ENCODE peak calls at places on chromosomes 4 and X, in ten cellular contexts. M, T, O, Q, D, J, H, C, Z and I are unnamed samples.
A peak's percentile ranks its signal among the peaks of the same experiment; 100 is the strongest.

GRCh38 chr4:970046-970745 is 3.2 kb downstream of the DGKQ start:
- DNase-seq in Z (no peak), Q (no peak), D (no peak), M (peak; percentile 46), O (no peak), H (no peak), C (no peak), J (no peak), T (no peak), I (no peak)

GRCh38 chr4:189436207-189436606 is 504.5 kb upstream of the FRG1 start:
- DNase-seq in C (no peak), Q (no peak), O (no peak), J (no peak), M (no peak), H (no peak), Z (no peak), T (no peak), D (no peak), I (peak; percentile 2)

GRCh38 chr4:123546123-123546654 is 149.6 kb downstream of the SPRY1 start:
- DNase-seq in J (no peak), C (no peak), Q (no peak), D (no peak), Z (no peak), O (no peak), H (no peak), M (peak; percentile 43), T (no peak), I (no peak)

GRCh38 chr4:186810613-186811150 is 87.0 kb upstream of the FAT1 start:
- DNase-seq in J (no peak), Q (no peak), H (no peak), M (no peak), C (no peak), D (no peak), O (no peak), Z (no peak), T (no peak), I (no peak)

GRCh38 chrX:77160301-77160700 is 286.9 kb upstream of the FGF16 start:
- DNase-seq in D (no peak), M (no peak), Z (no peak), C (peak; percentile 8), J (no peak), Q (no peak), O (no peak), H (no peak), T (no peak), I (peak; percentile 0)

GRCh38 chr4:131304686-131305085 is 1844.4 kb upstream of the PCDH10 start:
- DNase-seq in M (no peak), Q (no peak), T (no peak), O (no peak), C (no peak), Z (no peak), J (no peak), D (no peak), H (no peak), I (peak; percentile 35)

GRCh38 chr4:124743711-124744110 is 31.2 kb upstream of the ANKRD50 start:
- DNase-seq in H (no peak), J (no peak), Q (no peak), O (no peak), C (no peak), Z (no peak), D (no peak), T (no peak), M (no peak), I (no peak)

GRCh38 chr4:187666634-187667033 is 328.9 kb upstream of the ZFP42 start:
- DNase-seq in D (no peak), Z (no peak), T (no peak), H (no peak), Q (no peak), C (no peak), O (no peak), J (no peak), M (no peak), I (peak; percentile 46)

GRCh38 chr4:43453058-43453457 is 560.5 kb downstream of the GRXCR1 start:
- DNase-seq in O (no peak), H (no peak), T (no peak), C (no peak), J (no peak), M (no peak), Q (no peak), D (no peak), Z (no peak), I (no peak)

GRCh38 chr4:43457866-43458265 is 565.4 kb downstream of the GRXCR1 start:
- DNase-seq in T (peak; percentile 16), Z (no peak), C (no peak), J (no peak), D (no peak), Q (no peak), O (no peak), H (no peak), M (no peak), I (peak; percentile 94)

GRCh38 chr4:43456383-43456782 is 563.9 kb downstream of the GRXCR1 start:
- DNase-seq in J (no peak), C (no peak), Q (no peak), M (no peak), Z (no peak), T (peak; percentile 88), D (no peak), H (peak; percentile 13), O (no peak), I (peak; percentile 83)

DNA sequence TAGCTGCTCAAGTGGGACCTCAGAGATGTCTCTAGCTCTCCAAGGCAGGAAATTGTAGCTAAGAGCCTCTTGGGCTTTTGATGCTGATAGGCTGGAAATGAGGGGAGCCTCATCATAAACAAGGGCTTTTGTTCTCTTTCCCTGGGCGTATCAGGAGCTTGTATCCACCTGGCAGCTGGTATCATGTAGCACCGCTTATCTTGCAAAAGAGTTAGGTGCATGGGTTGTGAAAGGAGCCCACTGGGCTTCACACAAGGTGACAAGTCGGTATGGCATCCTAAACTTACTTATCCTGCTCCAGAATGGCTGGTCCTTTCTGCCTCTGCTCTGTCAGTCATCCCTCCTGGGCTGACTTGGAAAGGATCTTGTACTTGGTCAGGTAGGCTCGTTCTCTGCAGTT is 565.8 kb downstream of the GRXCR1 start:
- DNase-seq in D (no peak), Q (no peak), O (no peak), T (no peak), C (no peak), H (no peak), M (no peak), Z (no peak), J (no peak), I (peak; percentile 77)
- H3K4me3 ChIP-seq in D (no peak overlapping the region), Q (no peak overlapping the region), O (no peak overlapping the region), T (no peak overlapping the region), C (no peak overlapping the region), H (no peak overlapping the region), M (no peak overlapping the region), Z (no peak overlapping the region), J (no peak overlapping the region), I (no peak overlapping the region)

GRCh38 chr4:112876316-112876715 is 173.1 kb upstream of the ANK2 start:
- DNase-seq in H (no peak), D (no peak), Z (no peak), O (no peak), T (no peak), J (no peak), Q (no peak), C (no peak), M (no peak), I (no peak)

GRCh38 chr4:112885897-112886296 is 163.6 kb upstream of the ANK2 start:
- DNase-seq in M (no peak), J (no peak), C (no peak), D (no peak), T (no peak), Q (no peak), Z (no peak), H (no peak), O (no peak), I (no peak)

GRCh38 chr4:112882286-112882685 is 167.2 kb upstream of the ANK2 start:
- DNase-seq in J (no peak), T (no peak), H (no peak), M (no peak), D (no peak), O (no peak), Z (no peak), C (no peak), Q (no peak), I (no peak)

DNA sequence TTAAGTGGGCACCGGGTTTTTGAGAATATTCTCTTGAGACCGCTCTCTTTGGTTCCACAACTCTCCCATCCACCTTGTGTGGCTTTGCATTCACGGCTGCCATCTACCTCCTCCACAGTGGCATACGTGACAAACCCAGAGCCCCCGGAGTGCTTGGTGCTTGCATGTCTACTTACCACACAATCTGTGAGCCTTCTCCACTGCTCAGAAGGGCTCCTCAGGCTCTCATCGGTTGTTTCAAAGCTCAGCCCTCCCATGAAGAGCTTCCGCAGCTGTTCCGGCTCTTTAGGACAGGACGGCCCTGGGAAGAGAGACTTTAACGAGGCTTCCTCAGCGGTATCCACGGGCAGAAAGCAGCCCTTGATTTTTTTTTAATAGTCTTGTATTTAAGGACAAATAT is 167.6 kb upstream of the ANK2 start:
- DNase-seq in D (no peak), M (no peak), C (no peak), J (no peak), Q (no peak), O (no peak), T (no peak), Z (peak; percentile 27), H (no peak), I (no peak)
- H3K4me3 ChIP-seq in D (no peak overlapping the region), M (no peak overlapping the region), C (peak overlapping the region; percentile 35), J (no peak overlapping the region), Q (no peak overlapping the region), O (peak overlapping the region; percentile 13), T (no peak overlapping the region), Z (peak overlapping the region; percentile 29), H (peak overlapping the region; percentile 17), I (no peak overlapping the region)

DNA sequence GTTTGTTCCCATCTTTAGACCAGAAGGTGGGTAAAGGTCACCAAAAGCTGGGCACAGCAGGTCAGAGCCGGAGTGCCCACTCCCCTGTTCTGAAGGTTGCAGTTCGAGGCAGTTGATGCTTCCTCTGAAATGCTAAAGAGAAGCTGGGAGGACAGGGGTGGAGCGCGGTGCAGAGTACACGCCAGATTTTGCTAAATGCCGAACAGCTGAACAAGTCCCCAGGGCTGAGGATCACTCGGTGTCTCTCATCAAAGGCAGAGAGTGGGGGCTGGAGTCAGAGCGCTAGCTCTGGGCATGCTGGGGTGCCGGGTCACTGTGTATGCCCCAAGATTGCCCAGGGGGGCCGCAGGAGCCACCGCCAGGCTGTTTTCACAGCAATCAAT is 197.0 kb downstream of the BCOR start:
- DNase-seq in Q (no peak), C (no peak), D (no peak), O (no peak), J (no peak), M (no peak), Z (no peak), T (peak; percentile 22), H (no peak), I (no peak)
- H3K4me3 ChIP-seq in Q (no peak overlapping the region), C (no peak overlapping the region), D (no peak overlapping the region), O (peak overlapping the region; percentile 18), J (no peak overlapping the region), M (no peak overlapping the region), Z (no peak overlapping the region), T (no peak overlapping the region), H (no peak overlapping the region), I (no peak overlapping the region)

DNA sequence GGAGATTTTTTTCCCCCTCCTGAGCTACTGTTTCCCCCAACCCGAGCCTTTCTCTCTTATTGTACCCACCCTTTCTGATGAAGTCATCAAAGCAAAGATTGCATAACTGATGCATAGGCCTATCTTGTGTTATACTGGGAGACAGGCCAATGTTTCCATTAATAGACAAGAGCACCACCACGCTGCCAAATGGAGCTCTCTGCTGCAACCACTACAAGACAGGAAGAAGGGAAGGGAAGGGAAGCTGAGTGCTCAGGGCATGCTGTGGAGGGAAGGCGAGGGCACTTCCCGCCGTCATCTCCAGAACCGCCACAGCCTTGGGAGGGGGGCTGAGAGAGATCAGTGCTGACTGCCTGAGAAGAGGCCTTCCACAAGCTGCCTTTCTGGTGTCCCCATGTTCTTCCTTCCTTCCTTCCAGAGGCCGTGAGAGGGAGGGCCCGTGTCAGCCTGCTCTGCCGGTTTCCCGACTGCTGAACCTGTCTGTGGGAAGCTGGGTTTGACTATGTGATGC is 75.0 kb downstream of the MGST2 start:
- DNase-seq in T (peak; percentile 97), Q (peak; percentile 6), D (no peak), O (peak; percentile 62), Z (peak; percentile 75), J (peak; percentile 76), M (peak; percentile 42), C (peak; percentile 55), H (peak; percentile 90), I (peak; percentile 90)
- H3K4me3 ChIP-seq in T (peak overlapping the region; percentile 12), Q (no peak overlapping the region), D (peak overlapping the region; percentile 18), O (peak overlapping the region; percentile 49), Z (no peak overlapping the region), J (peak overlapping the region; percentile 2), M (no peak overlapping the region), C (no peak overlapping the region), H (no peak overlapping the region), I (no peak overlapping the region)